ENCODE peak calls at places on chromosomes 1 and 21, in four cellular contexts. One of them, this sample, is unnamed.

GRCh38 chr21:43797925-43798715 is 8.7 kb downstream of the RRP1 start:
- DNase-seq in SK-N-SH: no peak
- DNase-seq in WTC11: no peak
- DNase-seq in HepG2: no peak
- DNase-seq in this sample: no peak

GRCh38 chr1:51044834-51045233 is 57.2 kb upstream of the C1orf185 start:
- DNase-seq in SK-N-SH: peak; percentile 20
- DNase-seq in WTC11: no peak
- DNase-seq in HepG2: no peak
- DNase-seq in this sample: peak; percentile 21

GRCh38 chr1:63843010-63843409 is 69.2 kb downstream of the ROR1 start:
- DNase-seq in SK-N-SH: no peak
- DNase-seq in WTC11: no peak
- DNase-seq in HepG2: no peak
- DNase-seq in this sample: no peak

GRCh38 chr1:154962238-154962678 is 676 bp upstream of the PYGO2 start:
- DNase-seq in SK-N-SH: peak; percentile 60
- DNase-seq in WTC11: no peak
- DNase-seq in HepG2: no peak
- DNase-seq in this sample: no peak

GRCh38 chr1:228339059-228339704 is 67.5 kb downstream of the TRIM11 start:
- DNase-seq in SK-N-SH: no peak
- DNase-seq in WTC11: no peak
- DNase-seq in HepG2: no peak
- DNase-seq in this sample: no peak

GRCh38 chr21:42171091-42172053 is 47.6 kb upstream of the ABCG1 start:
- DNase-seq in SK-N-SH: no peak
- DNase-seq in WTC11: no peak
- DNase-seq in HepG2: no peak
- DNase-seq in this sample: no peak

GRCh38 chr21:44527156-44527982 is 12.6 kb downstream of the KRTAP10-1 start:
- DNase-seq in SK-N-SH: no peak
- DNase-seq in WTC11: peak; percentile 6
- DNase-seq in HepG2: no peak
- DNase-seq in this sample: no peak

GRCh38 chr1:2548068-2548589 is 8.0 kb upstream of the TNFRSF14 start:
- DNase-seq in SK-N-SH: peak; percentile 89
- DNase-seq in WTC11: peak; percentile 87
- DNase-seq in HepG2: peak; percentile 66
- DNase-seq in this sample: peak; percentile 86

GRCh38 chr1:37234941-37235418 is 200.7 kb upstream of the GRIK3 start:
- DNase-seq in SK-N-SH: no peak
- DNase-seq in WTC11: peak; percentile 47
- DNase-seq in HepG2: no peak
- DNase-seq in this sample: no peak

GRCh38 chr1:234755449-234755863 is 145.5 kb upstream of the IRF2BP2 start:
- DNase-seq in SK-N-SH: no peak
- DNase-seq in WTC11: no peak
- DNase-seq in HepG2: no peak
- DNase-seq in this sample: peak; percentile 66

GRCh38 chr1:108643492-108644333 is 17.2 kb downstream of the HENMT1 start:
- DNase-seq in SK-N-SH: peak; percentile 70
- DNase-seq in WTC11: no peak
- DNase-seq in HepG2: peak; percentile 37
- DNase-seq in this sample: peak; percentile 31

GRCh38 chr1:10528066-10529014 is 53.6 kb downstream of the PEX14 start:
- DNase-seq in SK-N-SH: no peak
- DNase-seq in WTC11: no peak
- DNase-seq in HepG2: no peak
- DNase-seq in this sample: no peak

GRCh38 chr1:110798691-110799256 is 74.2 kb upstream of the CD53 start:
- DNase-seq in SK-N-SH: no peak
- DNase-seq in WTC11: no peak
- DNase-seq in HepG2: no peak
- DNase-seq in this sample: no peak
- TF ChIP-seq FOXJ3 in SK-N-SH: no peak
- TF ChIP-seq FOXJ3 in WTC11: no peak
- TF ChIP-seq FOXJ3 in HepG2: no peak
- TF ChIP-seq FOXJ3 in this sample: no peak

GRCh38 chr1:89611721-89612120 is 21.2 kb upstream of the LRRC8C start:
- DNase-seq in SK-N-SH: no peak
- DNase-seq in WTC11: no peak
- DNase-seq in HepG2: no peak
- DNase-seq in this sample: no peak
- TF ChIP-seq FOXJ3 in SK-N-SH: no peak
- TF ChIP-seq FOXJ3 in WTC11: no peak
- TF ChIP-seq FOXJ3 in HepG2: no peak
- TF ChIP-seq FOXJ3 in this sample: no peak

GRCh38 chr1:152044386-152044785 is 7.6 kb upstream of the S100A11 start:
- DNase-seq in SK-N-SH: no peak
- DNase-seq in WTC11: no peak
- DNase-seq in HepG2: no peak
- DNase-seq in this sample: no peak

GRCh38 chr1:152048641-152048970 is 11.8 kb upstream of the S100A11 start:
- DNase-seq in SK-N-SH: no peak
- DNase-seq in WTC11: no peak
- DNase-seq in HepG2: no peak
- DNase-seq in this sample: no peak

GRCh38 chr1:152049291-152050073 is 12.7 kb upstream of the S100A11 start:
- DNase-seq in SK-N-SH: no peak
- DNase-seq in WTC11: no peak
- DNase-seq in HepG2: no peak
- DNase-seq in this sample: no peak

GRCh38 chr1:152047954-152048640 is 11.3 kb upstream of the S100A11 start:
- DNase-seq in SK-N-SH: peak; percentile 78
- DNase-seq in WTC11: peak; percentile 79
- DNase-seq in HepG2: peak; percentile 95
- DNase-seq in this sample: peak; percentile 87

DNA sequence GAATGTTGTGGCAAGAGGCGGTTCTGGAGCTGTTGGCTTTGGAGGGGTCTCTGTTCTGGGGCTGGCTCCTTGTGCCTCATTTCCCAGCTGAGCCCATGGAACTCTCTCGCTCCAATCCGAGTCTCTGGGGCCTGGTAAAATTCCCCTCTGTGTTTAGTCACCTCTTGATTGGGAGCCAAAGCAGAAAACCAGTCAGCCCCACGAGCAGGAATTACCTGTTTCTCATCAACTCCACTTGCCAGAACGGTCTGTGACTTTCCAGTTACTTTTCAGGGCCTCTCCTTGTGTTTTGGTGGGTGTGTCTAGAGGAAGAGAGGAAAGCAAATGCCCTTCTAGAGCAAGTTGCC is 10.8 kb upstream of the S100A11 start:
- DNase-seq in SK-N-SH: no peak
- DNase-seq in WTC11: no peak
- DNase-seq in HepG2: no peak
- DNase-seq in this sample: no peak
- TF ChIP-seq FOXJ3 in SK-N-SH: no peak
- TF ChIP-seq FOXJ3 in WTC11: no peak
- TF ChIP-seq FOXJ3 in HepG2: no peak
- TF ChIP-seq FOXJ3 in this sample: no peak

DNA sequence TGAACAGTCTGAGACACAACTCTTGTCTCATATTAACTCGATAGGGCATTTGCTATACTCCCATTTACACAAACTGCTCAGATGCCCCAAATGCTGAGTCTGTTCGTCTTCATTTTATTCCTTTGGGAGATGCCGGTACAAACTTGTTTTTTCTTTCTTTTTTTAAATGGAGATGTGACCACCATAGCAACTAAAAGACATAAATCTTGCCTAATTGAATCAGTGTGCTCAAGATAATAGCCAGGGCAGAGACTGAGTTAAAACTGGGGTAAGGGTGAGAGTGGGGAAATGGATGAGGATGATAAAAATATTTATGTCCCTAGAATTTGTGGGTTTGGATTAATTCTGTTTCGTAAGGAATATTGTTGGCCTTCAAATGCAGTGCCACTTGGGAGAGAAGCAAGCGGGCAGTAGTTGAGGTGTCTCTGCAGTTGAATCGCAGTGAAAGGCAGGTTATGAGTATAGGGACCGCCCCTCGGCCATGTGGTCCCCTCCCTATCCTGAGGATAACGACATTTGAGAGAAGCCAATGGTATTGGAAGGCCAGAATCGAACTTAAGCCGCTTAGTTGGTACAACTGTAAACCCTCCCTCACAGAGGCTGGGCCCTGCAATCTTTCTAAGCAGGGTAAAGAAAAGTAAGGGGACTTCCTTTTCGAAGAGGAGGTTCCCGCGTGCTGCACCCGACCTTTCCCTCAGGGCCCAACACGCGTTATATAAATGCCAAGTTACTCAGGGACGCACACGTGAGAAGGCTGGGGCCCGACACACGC is 846 bp upstream of the LRRC8B start:
- DNase-seq in SK-N-SH: peak; percentile 74
- DNase-seq in WTC11: peak; percentile 28
- DNase-seq in HepG2: peak; percentile 30
- DNase-seq in this sample: peak; percentile 34
- TF ChIP-seq FOXJ3 in SK-N-SH: no peak
- TF ChIP-seq FOXJ3 in WTC11: no peak
- TF ChIP-seq FOXJ3 in HepG2: no peak
- TF ChIP-seq FOXJ3 in this sample: no peak

GRCh38 chr1:5477716-5478115 is 514.5 kb downstream of the NPHP4 start:
- DNase-seq in SK-N-SH: no peak
- DNase-seq in WTC11: no peak
- DNase-seq in HepG2: no peak
- DNase-seq in this sample: no peak
- TF ChIP-seq FOXJ3 in SK-N-SH: no peak
- TF ChIP-seq FOXJ3 in WTC11: no peak
- TF ChIP-seq FOXJ3 in HepG2: no peak
- TF ChIP-seq FOXJ3 in this sample: no peak

GRCh38 chr1:91877574-91878208 is 8.3 kb downstream of the TGFBR3 start:
- DNase-seq in SK-N-SH: no peak
- DNase-seq in WTC11: no peak
- DNase-seq in HepG2: no peak
- DNase-seq in this sample: no peak
- TF ChIP-seq FOXJ3 in SK-N-SH: no peak
- TF ChIP-seq FOXJ3 in WTC11: no peak
- TF ChIP-seq FOXJ3 in HepG2: no peak
- TF ChIP-seq FOXJ3 in this sample: no peak

GRCh38 chr1:76868154-76868882 is 1.0 kb downstream of the ST6GALNAC5 start:
- DNase-seq in SK-N-SH: peak; percentile 88
- DNase-seq in WTC11: peak; percentile 73
- DNase-seq in HepG2: no peak
- DNase-seq in this sample: peak; percentile 11
- TF ChIP-seq FOXJ3 in SK-N-SH: peak; percentile 51
- TF ChIP-seq FOXJ3 in WTC11: no peak
- TF ChIP-seq FOXJ3 in HepG2: no peak
- TF ChIP-seq FOXJ3 in this sample: no peak

GRCh38 chr1:98761238-98761637 is 99.7 kb downstream of the SNX7 start:
- DNase-seq in SK-N-SH: no peak
- DNase-seq in WTC11: peak; percentile 24
- DNase-seq in HepG2: peak; percentile 15
- DNase-seq in this sample: no peak
- TF ChIP-seq FOXJ3 in SK-N-SH: no peak
- TF ChIP-seq FOXJ3 in WTC11: no peak
- TF ChIP-seq FOXJ3 in HepG2: no peak
- TF ChIP-seq FOXJ3 in this sample: no peak

GRCh38 chr1:19901653-19902052 is 19.5 kb downstream of the OTUD3 start:
- DNase-seq in SK-N-SH: no peak
- DNase-seq in WTC11: no peak
- DNase-seq in HepG2: no peak
- DNase-seq in this sample: no peak

GRCh38 chr1:19909392-19909791 is 14.0 kb downstream of the PLA2G2E start:
- DNase-seq in SK-N-SH: no peak
- DNase-seq in WTC11: no peak
- DNase-seq in HepG2: no peak
- DNase-seq in this sample: no peak

GRCh38 chr1:19903621-19904020 is 19.8 kb downstream of the PLA2G2E start:
- DNase-seq in SK-N-SH: no peak
- DNase-seq in WTC11: no peak
- DNase-seq in HepG2: no peak
- DNase-seq in this sample: no peak
- TF ChIP-seq FOXJ3 in SK-N-SH: no peak
- TF ChIP-seq FOXJ3 in WTC11: no peak
- TF ChIP-seq FOXJ3 in HepG2: no peak
- TF ChIP-seq FOXJ3 in this sample: no peak